ENCODE peak calls at places on chromosomes 1 and 21, in five cellular contexts. One of them, this sample, is unnamed.

GRCh38 chr1:198683449-198683848 is 44.6 kb downstream of the PTPRC start:
- DNase-seq in CD8-positive, alpha-beta T cell: no peak
- DNase-seq in stimulated activated CD8-positive, alpha-beta memory T cell treated with anti-CD3 and anti-CD28 coated beads, Interleukin-2, amount 100 ng/mL, for 1 hour: no peak
- DNase-seq in fibroblast of pulmonary artery: no peak
- DNase-seq in GM23248: no peak
- DNase-seq in this sample: no peak

GRCh38 chr1:24409535-24409934 is 4.0 kb downstream of the STPG1 start:
- DNase-seq in CD8-positive, alpha-beta T cell: no peak
- DNase-seq in stimulated activated CD8-positive, alpha-beta memory T cell treated with anti-CD3 and anti-CD28 coated beads, Interleukin-2, amount 100 ng/mL, for 1 hour: no peak
- DNase-seq in GM23248: peak; percentile 91
- DNase-seq in fibroblast of pulmonary artery: peak; percentile 62
- DNase-seq in this sample: no peak

GRCh38 chr1:217078010-217078704 is 354.9 kb upstream of the ESRRG start:
- DNase-seq in CD8-positive, alpha-beta T cell: no peak
- DNase-seq in stimulated activated CD8-positive, alpha-beta memory T cell treated with anti-CD3 and anti-CD28 coated beads, Interleukin-2, amount 100 ng/mL, for 1 hour: no peak
- DNase-seq in GM23248: no peak
- DNase-seq in fibroblast of pulmonary artery: no peak
- DNase-seq in this sample: no peak

GRCh38 chr1:30295674-30296073 is 427.7 kb downstream of the MATN1 start:
- DNase-seq in CD8-positive, alpha-beta T cell: no peak
- DNase-seq in fibroblast of pulmonary artery: no peak
- DNase-seq in stimulated activated CD8-positive, alpha-beta memory T cell treated with anti-CD3 and anti-CD28 coated beads, Interleukin-2, amount 100 ng/mL, for 1 hour: no peak
- DNase-seq in GM23248: no peak
- DNase-seq in this sample: no peak

GRCh38 chr1:17521946-17522612 is 17.4 kb upstream of the ARHGEF10L start:
- DNase-seq in CD8-positive, alpha-beta T cell: no peak
- DNase-seq in GM23248: no peak
- DNase-seq in fibroblast of pulmonary artery: no peak
- DNase-seq in stimulated activated CD8-positive, alpha-beta memory T cell treated with anti-CD3 and anti-CD28 coated beads, Interleukin-2, amount 100 ng/mL, for 1 hour: no peak
- DNase-seq in this sample: no peak

GRCh38 chr1:40344597-40344996 is 27.5 kb upstream of the COL9A2 start:
- DNase-seq in CD8-positive, alpha-beta T cell: peak; percentile 9
- DNase-seq in fibroblast of pulmonary artery: peak; percentile 65
- DNase-seq in stimulated activated CD8-positive, alpha-beta memory T cell treated with anti-CD3 and anti-CD28 coated beads, Interleukin-2, amount 100 ng/mL, for 1 hour: no peak
- DNase-seq in GM23248: peak; percentile 81
- DNase-seq in this sample: peak; percentile 41

GRCh38 chr21:36698160-36699025 is 522 bp upstream of the SIM2 start:
- DNase-seq in CD8-positive, alpha-beta T cell: no peak
- DNase-seq in stimulated activated CD8-positive, alpha-beta memory T cell treated with anti-CD3 and anti-CD28 coated beads, Interleukin-2, amount 100 ng/mL, for 1 hour: no peak
- DNase-seq in GM23248: no peak
- DNase-seq in fibroblast of pulmonary artery: no peak
- DNase-seq in this sample: peak; percentile 28

GRCh38 chr1:236686815-236687160 is 489 bp downstream of the ACTN2 start:
- DNase-seq in fibroblast of pulmonary artery: no peak
- DNase-seq in CD8-positive, alpha-beta T cell: no peak
- DNase-seq in GM23248: no peak
- DNase-seq in stimulated activated CD8-positive, alpha-beta memory T cell treated with anti-CD3 and anti-CD28 coated beads, Interleukin-2, amount 100 ng/mL, for 1 hour: no peak
- DNase-seq in this sample: no peak

GRCh38 chr1:45922374-45922773 is 119.0 kb downstream of the MAST2 start:
- DNase-seq in fibroblast of pulmonary artery: no peak
- DNase-seq in GM23248: no peak
- DNase-seq in CD8-positive, alpha-beta T cell: no peak
- DNase-seq in stimulated activated CD8-positive, alpha-beta memory T cell treated with anti-CD3 and anti-CD28 coated beads, Interleukin-2, amount 100 ng/mL, for 1 hour: no peak
- DNase-seq in this sample: no peak

GRCh38 chr21:45818276-45818903 is 163.2 kb upstream of the COL6A1 start:
- DNase-seq in stimulated activated CD8-positive, alpha-beta memory T cell treated with anti-CD3 and anti-CD28 coated beads, Interleukin-2, amount 100 ng/mL, for 1 hour: no peak
- DNase-seq in GM23248: peak; percentile 76
- DNase-seq in fibroblast of pulmonary artery: peak; percentile 81
- DNase-seq in CD8-positive, alpha-beta T cell: no peak
- DNase-seq in this sample: no peak

GRCh38 chr1:203650012-203650836 is 23.6 kb downstream of the ATP2B4 start:
- DNase-seq in stimulated activated CD8-positive, alpha-beta memory T cell treated with anti-CD3 and anti-CD28 coated beads, Interleukin-2, amount 100 ng/mL, for 1 hour: no peak
- DNase-seq in fibroblast of pulmonary artery: no peak
- DNase-seq in CD8-positive, alpha-beta T cell: peak; percentile 60
- DNase-seq in GM23248: peak; percentile 76
- DNase-seq in this sample: no peak

GRCh38 chr1:206684478-206685255 is at the start of gene MAPKAPK2:
- DNase-seq in CD8-positive, alpha-beta T cell: peak; percentile 71
- DNase-seq in stimulated activated CD8-positive, alpha-beta memory T cell treated with anti-CD3 and anti-CD28 coated beads, Interleukin-2, amount 100 ng/mL, for 1 hour: peak; percentile 54
- DNase-seq in GM23248: peak; percentile 93
- DNase-seq in fibroblast of pulmonary artery: peak; percentile 69
- DNase-seq in this sample: peak; percentile 84

GRCh38 chr1:240732390-240732789 is 120.4 kb upstream of the GREM2 start:
- DNase-seq in stimulated activated CD8-positive, alpha-beta memory T cell treated with anti-CD3 and anti-CD28 coated beads, Interleukin-2, amount 100 ng/mL, for 1 hour: no peak
- DNase-seq in fibroblast of pulmonary artery: peak; percentile 74
- DNase-seq in CD8-positive, alpha-beta T cell: no peak
- DNase-seq in GM23248: peak; percentile 79
- DNase-seq in this sample: peak; percentile 57

GRCh38 chr1:25727026-25727818 is 72.8 kb upstream of the SELENON start:
- DNase-seq in CD8-positive, alpha-beta T cell: no peak
- DNase-seq in stimulated activated CD8-positive, alpha-beta memory T cell treated with anti-CD3 and anti-CD28 coated beads, Interleukin-2, amount 100 ng/mL, for 1 hour: no peak
- DNase-seq in fibroblast of pulmonary artery: no peak
- DNase-seq in GM23248: no peak
- DNase-seq in this sample: no peak

GRCh38 chr21:34891610-34891943 is 157.5 kb downstream of the RUNX1 start:
- DNase-seq in stimulated activated CD8-positive, alpha-beta memory T cell treated with anti-CD3 and anti-CD28 coated beads, Interleukin-2, amount 100 ng/mL, for 1 hour: no peak
- DNase-seq in CD8-positive, alpha-beta T cell: no peak
- DNase-seq in fibroblast of pulmonary artery: no peak
- DNase-seq in GM23248: no peak
- DNase-seq in this sample: no peak

GRCh38 chr1:52913537-52913936 is 8.0 kb downstream of the ECHDC2 start:
- DNase-seq in fibroblast of pulmonary artery: no peak
- DNase-seq in CD8-positive, alpha-beta T cell: no peak
- DNase-seq in stimulated activated CD8-positive, alpha-beta memory T cell treated with anti-CD3 and anti-CD28 coated beads, Interleukin-2, amount 100 ng/mL, for 1 hour: no peak
- DNase-seq in GM23248: no peak
- DNase-seq in this sample: no peak